ENCODE peak calls at places on chromosomes 1 and 21, in ten cellular contexts. One of them, this sample, is unnamed.

GRCh38 chr1:36966242-36966641 is 68.1 kb downstream of the GRIK3 start:
- DNase-seq in AG09309: no peak
- DNase-seq in HFF-Myc: peak
- DNase-seq in type B pancreatic cell: no peak
- DNase-seq in choroid plexus epithelial cell: peak
- DNase-seq in brain microvascular endothelial cell: peak
- DNase-seq in IMR-90: peak
- DNase-seq in endothelial cell of umbilical vein: peak
- DNase-seq in CD4-positive, alpha-beta T cell: no peak
- DNase-seq in LNCaP clone FGC: no peak
- DNase-seq in this sample: no peak

GRCh38 chr1:8281843-8282509 is 35.9 kb upstream of the SLC45A1 start:
- DNase-seq in IMR-90: peak
- DNase-seq in HFF-Myc: no peak
- DNase-seq in AG09309: no peak
- DNase-seq in LNCaP clone FGC: no peak
- DNase-seq in CD4-positive, alpha-beta T cell: no peak
- DNase-seq in type B pancreatic cell: no peak
- DNase-seq in choroid plexus epithelial cell: peak
- DNase-seq in endothelial cell of umbilical vein: no peak
- DNase-seq in brain microvascular endothelial cell: no peak
- DNase-seq in this sample: no peak

GRCh38 chr1:155037043-155037442 is 3.4 kb downstream of the DCST1 start:
- DNase-seq in choroid plexus epithelial cell: no peak
- DNase-seq in CD4-positive, alpha-beta T cell: no peak
- DNase-seq in IMR-90: no peak
- DNase-seq in brain microvascular endothelial cell: no peak
- DNase-seq in HFF-Myc: no peak
- DNase-seq in AG09309: no peak
- DNase-seq in endothelial cell of umbilical vein: no peak
- DNase-seq in type B pancreatic cell: no peak
- DNase-seq in LNCaP clone FGC: no peak
- DNase-seq in this sample: no peak

GRCh38 chr1:212699839-212700596 is at the start of gene BATF3:
- DNase-seq in choroid plexus epithelial cell: no peak
- DNase-seq in LNCaP clone FGC: no peak
- DNase-seq in CD4-positive, alpha-beta T cell: peak
- DNase-seq in endothelial cell of umbilical vein: no peak
- DNase-seq in type B pancreatic cell: peak
- DNase-seq in AG09309: no peak
- DNase-seq in HFF-Myc: no peak
- DNase-seq in brain microvascular endothelial cell: no peak
- DNase-seq in IMR-90: no peak
- DNase-seq in this sample: no peak

GRCh38 chr1:50502147-50502546 is 78.9 kb upstream of the DMRTA2 start:
- DNase-seq in type B pancreatic cell: no peak
- DNase-seq in choroid plexus epithelial cell: no peak
- DNase-seq in brain microvascular endothelial cell: no peak
- DNase-seq in IMR-90: no peak
- DNase-seq in CD4-positive, alpha-beta T cell: no peak
- DNase-seq in endothelial cell of umbilical vein: no peak
- DNase-seq in HFF-Myc: no peak
- DNase-seq in LNCaP clone FGC: no peak
- DNase-seq in AG09309: no peak
- DNase-seq in this sample: no peak

GRCh38 chr1:78687914-78688313 is 38.3 kb downstream of the IFI44 start:
- DNase-seq in brain microvascular endothelial cell: no peak
- DNase-seq in AG09309: no peak
- DNase-seq in IMR-90: peak
- DNase-seq in HFF-Myc: no peak
- DNase-seq in LNCaP clone FGC: no peak
- DNase-seq in choroid plexus epithelial cell: peak
- DNase-seq in endothelial cell of umbilical vein: peak
- DNase-seq in type B pancreatic cell: no peak
- DNase-seq in CD4-positive, alpha-beta T cell: no peak
- DNase-seq in this sample: no peak

GRCh38 chr1:153536618-153537375 is 1.0 kb upstream of the S100A6 start:
- DNase-seq in AG09309: no peak
- DNase-seq in HFF-Myc: no peak
- DNase-seq in type B pancreatic cell: no peak
- DNase-seq in IMR-90: no peak
- DNase-seq in CD4-positive, alpha-beta T cell: no peak
- DNase-seq in choroid plexus epithelial cell: no peak
- DNase-seq in endothelial cell of umbilical vein: no peak
- DNase-seq in brain microvascular endothelial cell: no peak
- DNase-seq in LNCaP clone FGC: no peak
- DNase-seq in this sample: peak

GRCh38 chr1:212962509-212962908 is 12.2 kb downstream of the VASH2 start:
- DNase-seq in type B pancreatic cell: no peak
- DNase-seq in endothelial cell of umbilical vein: no peak
- DNase-seq in choroid plexus epithelial cell: no peak
- DNase-seq in CD4-positive, alpha-beta T cell: no peak
- DNase-seq in HFF-Myc: no peak
- DNase-seq in brain microvascular endothelial cell: no peak
- DNase-seq in IMR-90: no peak
- DNase-seq in AG09309: no peak
- DNase-seq in LNCaP clone FGC: no peak
- DNase-seq in this sample: no peak

GRCh38 chr1:157994081-157994581 is 686 bp downstream of the KIRREL1 start:
- DNase-seq in choroid plexus epithelial cell: no peak
- DNase-seq in type B pancreatic cell: no peak
- DNase-seq in brain microvascular endothelial cell: no peak
- DNase-seq in CD4-positive, alpha-beta T cell: no peak
- DNase-seq in IMR-90: no peak
- DNase-seq in HFF-Myc: no peak
- DNase-seq in endothelial cell of umbilical vein: peak
- DNase-seq in LNCaP clone FGC: no peak
- DNase-seq in AG09309: no peak
- DNase-seq in this sample: no peak

GRCh38 chr1:100010804-100011203 is 41.0 kb downstream of the SLC35A3 start:
- DNase-seq in HFF-Myc: no peak
- DNase-seq in endothelial cell of umbilical vein: no peak
- DNase-seq in type B pancreatic cell: no peak
- DNase-seq in CD4-positive, alpha-beta T cell: no peak
- DNase-seq in brain microvascular endothelial cell: no peak
- DNase-seq in choroid plexus epithelial cell: no peak
- DNase-seq in IMR-90: no peak
- DNase-seq in LNCaP clone FGC: no peak
- DNase-seq in AG09309: no peak
- DNase-seq in this sample: no peak

GRCh38 chr21:31339736-31340135 is 4.3 kb downstream of the TIAM1 start:
- DNase-seq in AG09309: no peak
- DNase-seq in IMR-90: peak
- DNase-seq in HFF-Myc: no peak
- DNase-seq in type B pancreatic cell: no peak
- DNase-seq in choroid plexus epithelial cell: no peak
- DNase-seq in endothelial cell of umbilical vein: no peak
- DNase-seq in brain microvascular endothelial cell: no peak
- DNase-seq in LNCaP clone FGC: no peak
- DNase-seq in CD4-positive, alpha-beta T cell: no peak
- DNase-seq in this sample: no peak

GRCh38 chr1:182279302-182279701 is 112.3 kb downstream of the GLUL start:
- DNase-seq in endothelial cell of umbilical vein: no peak
- DNase-seq in brain microvascular endothelial cell: no peak
- DNase-seq in IMR-90: no peak
- DNase-seq in choroid plexus epithelial cell: no peak
- DNase-seq in AG09309: no peak
- DNase-seq in type B pancreatic cell: no peak
- DNase-seq in HFF-Myc: no peak
- DNase-seq in LNCaP clone FGC: peak
- DNase-seq in CD4-positive, alpha-beta T cell: no peak
- DNase-seq in this sample: no peak

GRCh38 chr1:97038410-97038809 is 316.8 kb downstream of the PTBP2 start:
- DNase-seq in IMR-90: peak
- DNase-seq in HFF-Myc: no peak
- DNase-seq in LNCaP clone FGC: no peak
- DNase-seq in type B pancreatic cell: no peak
- DNase-seq in AG09309: no peak
- DNase-seq in choroid plexus epithelial cell: no peak
- DNase-seq in endothelial cell of umbilical vein: no peak
- DNase-seq in brain microvascular endothelial cell: no peak
- DNase-seq in CD4-positive, alpha-beta T cell: no peak
- DNase-seq in this sample: no peak

GRCh38 chr1:207935166-207935583 is 24.2 kb upstream of the CD34 start:
- DNase-seq in AG09309: no peak
- DNase-seq in choroid plexus epithelial cell: no peak
- DNase-seq in HFF-Myc: no peak
- DNase-seq in CD4-positive, alpha-beta T cell: no peak
- DNase-seq in IMR-90: no peak
- DNase-seq in LNCaP clone FGC: no peak
- DNase-seq in type B pancreatic cell: no peak
- DNase-seq in endothelial cell of umbilical vein: no peak
- DNase-seq in brain microvascular endothelial cell: no peak
- DNase-seq in this sample: no peak

GRCh38 chr21:43653626-43654025 is 5.7 kb downstream of the HSF2BP start:
- DNase-seq in type B pancreatic cell: peak
- DNase-seq in AG09309: no peak
- DNase-seq in endothelial cell of umbilical vein: no peak
- DNase-seq in CD4-positive, alpha-beta T cell: no peak
- DNase-seq in choroid plexus epithelial cell: no peak
- DNase-seq in brain microvascular endothelial cell: no peak
- DNase-seq in LNCaP clone FGC: no peak
- DNase-seq in HFF-Myc: no peak
- DNase-seq in IMR-90: no peak
- DNase-seq in this sample: no peak
- TF ChIP-seq CTCF in type B pancreatic cell: no peak
- TF ChIP-seq CTCF in AG09309: no peak
- TF ChIP-seq CTCF in endothelial cell of umbilical vein: no peak
- TF ChIP-seq CTCF in CD4-positive, alpha-beta T cell: no peak
- TF ChIP-seq CTCF in choroid plexus epithelial cell: no peak
- TF ChIP-seq CTCF in brain microvascular endothelial cell: no peak
- TF ChIP-seq CTCF in LNCaP clone FGC: no peak
- TF ChIP-seq CTCF in HFF-Myc: no peak
- TF ChIP-seq CTCF in IMR-90: no peak
- TF ChIP-seq CTCF in this sample: no peak

DNA sequence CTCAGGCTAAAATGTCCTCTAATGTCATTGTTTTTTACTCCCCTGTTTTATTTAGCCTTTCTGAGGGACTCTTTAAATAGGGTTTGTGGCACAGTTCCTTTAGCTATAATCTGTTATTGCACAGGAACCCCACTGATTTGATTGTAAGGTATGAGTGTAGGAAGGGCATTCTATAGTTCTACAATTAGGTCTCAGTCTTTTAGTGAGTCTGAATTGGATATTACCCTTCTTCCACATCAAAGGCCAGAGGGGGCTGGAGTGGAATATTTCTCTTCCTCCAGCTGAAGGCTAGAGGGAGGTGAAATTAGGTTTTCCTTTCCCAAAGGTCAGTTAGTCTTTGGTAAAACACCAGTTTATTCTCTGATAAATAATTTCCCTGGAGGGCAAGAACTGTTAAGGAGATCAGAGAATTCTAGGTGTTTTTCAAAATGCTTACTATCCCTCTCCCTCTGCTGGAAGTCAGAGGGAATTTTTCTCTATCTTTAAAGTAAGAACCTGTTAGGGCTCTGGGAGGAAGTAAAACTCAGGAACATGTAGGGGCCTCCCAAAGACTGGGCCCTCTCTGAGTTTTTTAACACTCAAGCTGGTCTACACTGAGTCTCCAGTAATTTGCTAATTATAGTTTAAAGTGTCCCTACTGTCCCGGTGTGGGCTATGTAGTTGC is 176.3 kb upstream of the ZNHIT6 start:
- DNase-seq in AG09309: no peak
- DNase-seq in IMR-90: peak
- DNase-seq in choroid plexus epithelial cell: peak
- DNase-seq in CD4-positive, alpha-beta T cell: no peak
- DNase-seq in endothelial cell of umbilical vein: peak
- DNase-seq in LNCaP clone FGC: no peak
- DNase-seq in type B pancreatic cell: no peak
- DNase-seq in brain microvascular endothelial cell: no peak
- DNase-seq in HFF-Myc: no peak
- DNase-seq in this sample: no peak
- TF ChIP-seq CTCF in AG09309: peak
- TF ChIP-seq CTCF in IMR-90: peak
- TF ChIP-seq CTCF in choroid plexus epithelial cell: peak
- TF ChIP-seq CTCF in CD4-positive, alpha-beta T cell: no peak
- TF ChIP-seq CTCF in endothelial cell of umbilical vein: no peak
- TF ChIP-seq CTCF in LNCaP clone FGC: peak
- TF ChIP-seq CTCF in type B pancreatic cell: peak
- TF ChIP-seq CTCF in brain microvascular endothelial cell: peak
- TF ChIP-seq CTCF in HFF-Myc: peak
- TF ChIP-seq CTCF in this sample: peak

GRCh38 chr1:41497056-41497440 is 12.6 kb upstream of the EDN2 start:
- DNase-seq in endothelial cell of umbilical vein: no peak
- DNase-seq in choroid plexus epithelial cell: no peak
- DNase-seq in IMR-90: no peak
- DNase-seq in HFF-Myc: no peak
- DNase-seq in type B pancreatic cell: no peak
- DNase-seq in LNCaP clone FGC: no peak
- DNase-seq in AG09309: no peak
- DNase-seq in CD4-positive, alpha-beta T cell: no peak
- DNase-seq in brain microvascular endothelial cell: no peak
- DNase-seq in this sample: no peak

GRCh38 chr1:41496080-41497055 is 11.9 kb upstream of the EDN2 start:
- DNase-seq in LNCaP clone FGC: peak
- DNase-seq in CD4-positive, alpha-beta T cell: no peak
- DNase-seq in choroid plexus epithelial cell: peak
- DNase-seq in endothelial cell of umbilical vein: peak
- DNase-seq in IMR-90: peak
- DNase-seq in AG09309: no peak
- DNase-seq in brain microvascular endothelial cell: no peak
- DNase-seq in HFF-Myc: no peak
- DNase-seq in type B pancreatic cell: peak
- DNase-seq in this sample: no peak

GRCh38 chr1:41493626-41494350 is 9.3 kb upstream of the EDN2 start:
- DNase-seq in CD4-positive, alpha-beta T cell: no peak
- DNase-seq in endothelial cell of umbilical vein: no peak
- DNase-seq in brain microvascular endothelial cell: no peak
- DNase-seq in HFF-Myc: no peak
- DNase-seq in AG09309: no peak
- DNase-seq in IMR-90: no peak
- DNase-seq in type B pancreatic cell: no peak
- DNase-seq in choroid plexus epithelial cell: no peak
- DNase-seq in LNCaP clone FGC: no peak
- DNase-seq in this sample: no peak

GRCh38 chr1:41494351-41495170 is 10.1 kb upstream of the EDN2 start:
- DNase-seq in choroid plexus epithelial cell: no peak
- DNase-seq in type B pancreatic cell: no peak
- DNase-seq in endothelial cell of umbilical vein: no peak
- DNase-seq in CD4-positive, alpha-beta T cell: no peak
- DNase-seq in HFF-Myc: no peak
- DNase-seq in LNCaP clone FGC: no peak
- DNase-seq in IMR-90: no peak
- DNase-seq in AG09309: no peak
- DNase-seq in brain microvascular endothelial cell: no peak
- DNase-seq in this sample: no peak

GRCh38 chr1:41495171-41495948 is 10.9 kb upstream of the EDN2 start:
- DNase-seq in LNCaP clone FGC: no peak
- DNase-seq in HFF-Myc: no peak
- DNase-seq in AG09309: no peak
- DNase-seq in CD4-positive, alpha-beta T cell: no peak
- DNase-seq in choroid plexus epithelial cell: peak
- DNase-seq in type B pancreatic cell: no peak
- DNase-seq in brain microvascular endothelial cell: no peak
- DNase-seq in IMR-90: peak
- DNase-seq in endothelial cell of umbilical vein: peak
- DNase-seq in this sample: no peak
- TF ChIP-seq CTCF in LNCaP clone FGC: no peak
- TF ChIP-seq CTCF in HFF-Myc: peak
- TF ChIP-seq CTCF in AG09309: peak
- TF ChIP-seq CTCF in CD4-positive, alpha-beta T cell: no peak
- TF ChIP-seq CTCF in choroid plexus epithelial cell: peak
- TF ChIP-seq CTCF in type B pancreatic cell: peak
- TF ChIP-seq CTCF in brain microvascular endothelial cell: peak
- TF ChIP-seq CTCF in IMR-90: peak
- TF ChIP-seq CTCF in endothelial cell of umbilical vein: peak
- TF ChIP-seq CTCF in this sample: peak

GRCh38 chr1:156465747-156466365 is 34.7 kb downstream of the MEF2D start:
- DNase-seq in CD4-positive, alpha-beta T cell: no peak
- DNase-seq in type B pancreatic cell: no peak
- DNase-seq in endothelial cell of umbilical vein: peak
- DNase-seq in LNCaP clone FGC: no peak
- DNase-seq in choroid plexus epithelial cell: peak
- DNase-seq in AG09309: no peak
- DNase-seq in brain microvascular endothelial cell: peak
- DNase-seq in HFF-Myc: no peak
- DNase-seq in IMR-90: no peak
- DNase-seq in this sample: no peak
- TF ChIP-seq CTCF in CD4-positive, alpha-beta T cell: no peak
- TF ChIP-seq CTCF in type B pancreatic cell: no peak
- TF ChIP-seq CTCF in endothelial cell of umbilical vein: peak
- TF ChIP-seq CTCF in LNCaP clone FGC: no peak
- TF ChIP-seq CTCF in choroid plexus epithelial cell: peak
- TF ChIP-seq CTCF in AG09309: peak
- TF ChIP-seq CTCF in brain microvascular endothelial cell: peak
- TF ChIP-seq CTCF in HFF-Myc: peak
- TF ChIP-seq CTCF in IMR-90: peak
- TF ChIP-seq CTCF in this sample: no peak